ENCODE peak calls at places on chromosomes 16 and 17, in four cellular contexts. One of them, this sample, is unnamed.
A peak's percentile ranks its signal among the peaks of the same experiment; 100 is the strongest.

GRCh38 chr17:20721151-20721550 is 141.6 kb downstream of the CDRT15L2 start:
- DNase-seq in GM12878: no peak
- DNase-seq in K562: no peak
- DNase-seq in HL-60: no peak
- DNase-seq in this sample: no peak

GRCh38 chr17:60968266-60968665 is 290.6 kb downstream of the BCAS3 start:
- DNase-seq in HL-60: no peak
- DNase-seq in K562: no peak
- DNase-seq in GM12878: no peak
- DNase-seq in this sample: no peak

GRCh38 chr17:30340957-30341356 is 7.1 kb upstream of the TMIGD1 start:
- DNase-seq in K562: no peak
- DNase-seq in HL-60: no peak
- DNase-seq in GM12878: no peak
- DNase-seq in this sample: no peak

GRCh38 chr17:45388604-45389325 is 43.9 kb downstream of the ARHGAP27 start:
- DNase-seq in GM12878: no peak
- DNase-seq in K562: no peak
- DNase-seq in HL-60: no peak
- DNase-seq in this sample: no peak

GRCh38 chr17:75850928-75851692 is 4.0 kb downstream of the WBP2 start:
- DNase-seq in HL-60: no peak
- DNase-seq in GM12878: no peak
- DNase-seq in K562: no peak
- DNase-seq in this sample: no peak

GRCh38 chr17:19013226-19013625 is 8.7 kb upstream of the FAM83G start:
- DNase-seq in K562: no peak
- DNase-seq in HL-60: no peak
- DNase-seq in GM12878: no peak
- DNase-seq in this sample: no peak

GRCh38 chr16:86067516-86067915 is 168.6 kb downstream of the IRF8 start:
- DNase-seq in GM12878: no peak
- DNase-seq in K562: no peak
- DNase-seq in HL-60: no peak
- DNase-seq in this sample: no peak

GRCh38 chr16:4096509-4096908 is 19.7 kb downstream of the ADCY9 start:
- DNase-seq in K562: no peak
- DNase-seq in HL-60: no peak
- DNase-seq in GM12878: no peak
- DNase-seq in this sample: no peak

GRCh38 chr16:89711601-89712475 is 8.9 kb downstream of the VPS9D1 start:
- DNase-seq in K562: peak; percentile 98
- DNase-seq in GM12878: no peak
- DNase-seq in HL-60: no peak
- DNase-seq in this sample: peak; percentile 99

GRCh38 chr16:72125635-72126428 is 32.2 kb downstream of the DHX38 start:
- DNase-seq in GM12878: no peak
- DNase-seq in K562: no peak
- DNase-seq in HL-60: no peak
- DNase-seq in this sample: no peak

GRCh38 chr16:668519-669171 is 713 bp downstream of the RHOT2 start:
- DNase-seq in GM12878: no peak
- DNase-seq in K562: peak; percentile 35
- DNase-seq in HL-60: no peak
- DNase-seq in this sample: no peak

GRCh38 chr16:666572-666971 is 1.4 kb upstream of the RHOT2 start:
- DNase-seq in K562: no peak
- DNase-seq in HL-60: no peak
- DNase-seq in GM12878: no peak
- DNase-seq in this sample: no peak

GRCh38 chr16:669666-670065 is 1.7 kb downstream of the RHOT2 start:
- DNase-seq in K562: no peak
- DNase-seq in GM12878: no peak
- DNase-seq in HL-60: no peak
- DNase-seq in this sample: no peak

GRCh38 chr16:667113-667779 is 686 bp upstream of the RHOT2 start:
- DNase-seq in K562: no peak
- DNase-seq in HL-60: no peak
- DNase-seq in GM12878: no peak
- DNase-seq in this sample: no peak

GRCh38 chr16:667780-668518 is at the start of gene RHOT2:
- DNase-seq in GM12878: peak; percentile 48
- DNase-seq in K562: peak; percentile 90
- DNase-seq in HL-60: no peak
- DNase-seq in this sample: peak; percentile 99
- TF ChIP-seq SPI1 in GM12878: peak; percentile 18
- TF ChIP-seq SPI1 in K562: peak; percentile 17
- TF ChIP-seq SPI1 in HL-60: peak; percentile 46
- TF ChIP-seq SPI1 in this sample: no peak

DNA sequence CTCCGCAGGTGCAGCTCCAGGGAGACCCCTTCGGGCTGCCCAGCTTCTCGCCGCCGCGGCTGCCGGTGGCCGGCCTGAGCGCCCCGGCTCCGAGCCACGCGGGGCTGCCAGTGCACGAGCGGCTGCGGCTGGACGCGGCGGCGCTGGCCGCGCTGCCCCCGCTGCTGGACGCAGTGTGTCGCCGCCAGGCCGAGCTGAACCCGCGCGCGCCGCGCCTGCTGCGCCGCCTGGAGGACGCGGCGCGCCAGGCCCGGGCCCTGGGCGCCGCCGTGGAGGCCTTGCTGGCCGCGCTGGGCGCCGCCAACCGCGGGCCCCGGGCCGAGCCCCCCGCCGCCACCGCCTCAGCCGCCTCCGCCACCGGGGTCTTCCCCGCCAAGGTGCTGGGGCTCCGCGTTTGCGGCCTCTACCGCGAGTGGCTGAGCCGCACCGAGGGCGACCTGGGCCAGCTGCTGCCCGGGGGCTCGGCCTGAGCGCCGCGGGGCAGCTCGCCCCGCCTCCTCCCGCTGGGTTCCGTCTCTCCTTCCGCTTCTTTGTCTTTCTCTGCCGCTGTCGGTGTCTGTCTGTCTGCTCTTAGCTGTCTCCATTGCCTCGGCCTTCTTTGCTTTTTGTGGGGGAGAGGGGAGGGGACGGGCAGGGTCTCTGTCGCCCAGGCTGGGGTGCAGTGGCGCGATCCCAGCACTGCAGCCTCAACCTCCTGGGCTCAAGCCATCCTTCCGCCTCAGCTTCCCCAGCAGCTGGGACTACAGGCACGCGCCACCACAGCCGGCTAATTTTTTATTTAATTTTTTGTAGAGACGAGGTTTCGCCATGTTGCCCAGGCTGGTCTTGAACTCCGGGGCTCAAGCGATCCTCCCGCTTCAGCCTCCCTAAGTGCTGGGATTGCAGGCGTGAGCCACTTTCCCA is 5.9 kb downstream of the CTF1 start:
- DNase-seq in GM12878: no peak
- DNase-seq in HL-60: peak; percentile 77
- DNase-seq in K562: peak; percentile 86
- DNase-seq in this sample: peak; percentile 80
- TF ChIP-seq SPI1 in GM12878: no peak
- TF ChIP-seq SPI1 in HL-60: no peak
- TF ChIP-seq SPI1 in K562: no peak
- TF ChIP-seq SPI1 in this sample: no peak

GRCh38 chr17:29113334-29113733 is 66.9 kb downstream of the MYO18A start:
- DNase-seq in GM12878: no peak
- DNase-seq in K562: peak; percentile 35
- DNase-seq in HL-60: no peak
- DNase-seq in this sample: no peak
- TF ChIP-seq SPI1 in GM12878: no peak
- TF ChIP-seq SPI1 in K562: no peak
- TF ChIP-seq SPI1 in HL-60: no peak
- TF ChIP-seq SPI1 in this sample: no peak

GRCh38 chr16:84454611-84455010 is 49.8 kb downstream of the MEAK7 start:
- DNase-seq in HL-60: no peak
- DNase-seq in K562: no peak
- DNase-seq in GM12878: no peak
- DNase-seq in this sample: no peak
- TF ChIP-seq SPI1 in HL-60: no peak
- TF ChIP-seq SPI1 in K562: no peak
- TF ChIP-seq SPI1 in GM12878: no peak
- TF ChIP-seq SPI1 in this sample: no peak

GRCh38 chr17:74739227-74739831 is 2.3 kb downstream of the RAB37 start:
- DNase-seq in GM12878: no peak
- DNase-seq in K562: no peak
- DNase-seq in HL-60: no peak
- DNase-seq in this sample: no peak

GRCh38 chr17:74736423-74737298 is at the start of gene RAB37:
- DNase-seq in HL-60: peak; percentile 82
- DNase-seq in K562: peak; percentile 67
- DNase-seq in GM12878: no peak
- DNase-seq in this sample: no peak

GRCh38 chr17:74740641-74741387 is 3.8 kb downstream of the RAB37 start:
- DNase-seq in HL-60: no peak
- DNase-seq in K562: no peak
- DNase-seq in GM12878: no peak
- DNase-seq in this sample: no peak

GRCh38 chr17:74737299-74738050 is 419 bp downstream of the RAB37 start:
- DNase-seq in K562: peak; percentile 32
- DNase-seq in GM12878: no peak
- DNase-seq in HL-60: no peak
- DNase-seq in this sample: no peak

DNA sequence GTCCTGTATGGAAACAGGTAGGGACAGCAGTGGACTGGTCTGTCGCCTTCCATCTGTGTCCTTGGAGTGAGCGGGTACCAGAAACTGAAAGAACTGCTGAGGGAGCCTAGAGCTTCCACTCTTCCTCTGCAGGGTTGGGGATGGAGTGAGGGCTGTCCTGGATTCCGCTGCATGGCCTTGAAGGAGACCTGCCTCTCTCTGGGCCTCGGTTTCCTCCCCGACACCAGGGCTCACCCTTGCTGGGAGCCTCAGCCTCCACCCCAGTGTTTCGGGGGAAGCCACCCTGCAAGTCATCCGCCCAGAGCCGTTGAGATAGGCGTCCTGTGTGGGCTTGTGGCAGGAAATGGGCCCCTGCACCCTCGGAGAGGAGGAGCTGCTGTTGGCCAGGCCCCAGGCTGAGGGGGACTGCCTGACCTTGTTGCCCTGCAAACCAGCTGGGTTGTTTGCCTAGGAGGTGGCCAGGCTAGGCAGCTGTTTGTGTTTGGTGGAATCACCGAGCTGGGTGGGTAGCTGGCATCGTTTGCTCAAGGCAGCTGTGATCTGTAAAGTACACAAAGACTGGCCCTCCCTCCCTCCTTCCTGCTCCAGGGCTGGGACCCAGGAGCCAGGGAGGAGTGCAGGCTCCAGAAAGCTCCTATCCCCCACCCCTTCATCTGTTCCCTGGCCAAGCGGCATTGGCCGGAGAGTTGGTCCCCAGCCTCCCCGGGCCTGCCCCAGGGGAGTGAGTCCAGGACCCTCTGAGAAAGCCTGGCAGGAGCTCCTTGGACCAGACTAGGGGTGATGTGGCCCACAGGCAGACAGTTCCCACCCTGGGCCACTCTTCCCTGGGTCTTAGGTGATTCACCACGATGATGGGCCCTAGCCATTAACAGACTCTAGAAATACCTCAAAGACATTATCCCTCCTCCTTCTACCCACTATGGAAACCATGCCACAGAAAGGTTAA is 1.3 kb downstream of the RAB37 start:
- DNase-seq in GM12878: peak; percentile 60
- DNase-seq in HL-60: no peak
- DNase-seq in K562: no peak
- DNase-seq in this sample: no peak
- TF ChIP-seq SPI1 in GM12878: no peak
- TF ChIP-seq SPI1 in HL-60: no peak
- TF ChIP-seq SPI1 in K562: no peak
- TF ChIP-seq SPI1 in this sample: no peak

DNA sequence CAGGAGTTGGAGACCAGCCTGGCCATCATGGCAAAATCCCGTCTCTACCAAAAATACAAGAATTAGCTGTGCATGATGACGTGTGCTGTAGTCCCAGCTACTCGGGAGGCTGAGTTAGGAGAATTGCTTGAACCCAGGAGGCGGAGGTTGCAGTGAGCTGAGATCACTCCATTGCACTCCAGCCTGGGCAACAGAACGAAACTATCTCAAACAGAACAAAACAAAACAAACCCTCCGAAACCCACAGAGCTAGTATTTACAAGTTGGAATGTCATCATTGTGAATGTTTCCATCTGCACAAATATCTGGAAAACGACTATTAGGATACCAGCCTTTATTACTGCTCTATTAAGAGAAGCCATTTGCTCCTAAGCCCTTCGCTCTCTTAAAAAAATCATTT is 26.1 kb downstream of the SMARCE1 start:
- DNase-seq in K562: no peak
- DNase-seq in GM12878: no peak
- DNase-seq in HL-60: no peak
- DNase-seq in this sample: no peak
- TF ChIP-seq SPI1 in K562: no peak
- TF ChIP-seq SPI1 in GM12878: no peak
- TF ChIP-seq SPI1 in HL-60: no peak
- TF ChIP-seq SPI1 in this sample: no peak

GRCh38 chr16:55249361-55249760 is 74.6 kb upstream of the IRX6 start:
- DNase-seq in GM12878: no peak
- DNase-seq in K562: no peak
- DNase-seq in HL-60: no peak
- DNase-seq in this sample: no peak

GRCh38 chr16:55250641-55251550 is 73.1 kb upstream of the IRX6 start:
- DNase-seq in K562: no peak
- DNase-seq in HL-60: no peak
- DNase-seq in GM12878: no peak
- DNase-seq in this sample: no peak

GRCh38 chr16:55248058-55248457 is 75.9 kb upstream of the IRX6 start:
- DNase-seq in HL-60: no peak
- DNase-seq in K562: no peak
- DNase-seq in GM12878: no peak
- DNase-seq in this sample: no peak

GRCh38 chr16:55249936-55250335 is 74.1 kb upstream of the IRX6 start:
- DNase-seq in HL-60: no peak
- DNase-seq in GM12878: no peak
- DNase-seq in K562: no peak
- DNase-seq in this sample: no peak

GRCh38 chr16:55248494-55248893 is 75.5 kb upstream of the IRX6 start:
- DNase-seq in HL-60: no peak
- DNase-seq in K562: no peak
- DNase-seq in GM12878: no peak
- DNase-seq in this sample: no peak
- TF ChIP-seq SPI1 in HL-60: no peak
- TF ChIP-seq SPI1 in K562: no peak
- TF ChIP-seq SPI1 in GM12878: no peak
- TF ChIP-seq SPI1 in this sample: no peak

DNA sequence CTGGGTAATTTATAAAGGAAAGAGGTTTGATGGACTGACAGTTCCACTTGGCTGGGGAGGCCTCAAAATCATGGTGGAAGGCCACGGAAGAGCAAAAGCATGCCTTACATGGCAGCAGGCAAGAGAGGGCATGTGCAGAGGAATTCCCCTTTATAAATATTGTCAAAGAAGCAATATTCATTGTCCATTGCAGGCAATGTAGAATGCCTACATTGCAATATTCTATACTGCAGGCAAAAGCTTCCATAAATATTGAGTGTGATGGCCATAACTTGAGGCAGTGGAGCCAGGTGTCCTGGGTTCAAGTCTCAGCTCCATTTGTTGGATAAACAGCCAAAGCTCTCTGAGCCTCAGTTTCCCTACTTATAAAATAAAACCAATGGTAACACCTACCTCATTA is 322.3 kb downstream of the SHISA9 start:
- DNase-seq in HL-60: no peak
- DNase-seq in GM12878: no peak
- DNase-seq in K562: no peak
- DNase-seq in this sample: no peak
- TF ChIP-seq SPI1 in HL-60: no peak
- TF ChIP-seq SPI1 in GM12878: no peak
- TF ChIP-seq SPI1 in K562: no peak
- TF ChIP-seq SPI1 in this sample: no peak

GRCh38 chr17:1693339-1693738 is 8.7 kb upstream of the PRPF8 start:
- DNase-seq in K562: no peak
- DNase-seq in GM12878: no peak
- DNase-seq in HL-60: no peak
- DNase-seq in this sample: no peak
- TF ChIP-seq SPI1 in K562: no peak
- TF ChIP-seq SPI1 in GM12878: no peak
- TF ChIP-seq SPI1 in HL-60: no peak
- TF ChIP-seq SPI1 in this sample: no peak

This sample was measured in GM12891.